ENCODE peak calls at places on chromosomes 12 and 14, in six cellular contexts. R is HepG2, Z is K562, Q is GM12878, N is H1, K is GM12892. B is an unnamed sample.

GRCh38 chr14:78835052-78835451 is 664.9 kb downstream of the NRXN3 start:
- DNase-seq in K (no peak), Q (no peak), N (no peak), Z (no peak), R (no peak), B (no peak)

GRCh38 chr12:53500119-53500775 is 836 bp upstream of the TARBP2 start:
- DNase-seq in R (peak; percentile 44), Q (no peak), Z (peak; percentile 97), N (peak; percentile 47), K (no peak), B (no peak)

GRCh38 chr12:94041833-94042232 is 106.5 kb upstream of the PLXNC1 start:
- DNase-seq in R (no peak), K (no peak), Z (no peak), Q (no peak), N (no peak), B (no peak)

GRCh38 chr12:25495336-25496097 is 57.6 kb downstream of the LMNTD1 start:
- DNase-seq in Z (no peak), K (no peak), Q (no peak), N (no peak), R (peak; percentile 41), B (no peak)

GRCh38 chr14:52929192-52929807 is 21.6 kb downstream of the FERMT2 start:
- DNase-seq in R (no peak), K (no peak), N (no peak), Q (no peak), Z (no peak), B (no peak)

GRCh38 chr12:65525501-65526141 is 247.1 kb downstream of the MSRB3 start:
- DNase-seq in Q (no peak), Z (no peak), R (no peak), N (no peak), K (no peak), B (no peak)

GRCh38 chr12:52604859-52605258 is 3.6 kb upstream of the KRT72 start:
- DNase-seq in Z (peak; percentile 48), N (peak; percentile 17), K (no peak), R (no peak), Q (no peak), B (no peak)

GRCh38 chr12:50187084-50187900 is 20.1 kb upstream of the CERS5 start:
- DNase-seq in R (no peak), Z (no peak), K (no peak), N (no peak), Q (peak; percentile 47), B (no peak)

GRCh38 chr14:61838661-61839060 is 76.4 kb downstream of the SNAPC1 start:
- DNase-seq in K (no peak), Q (no peak), R (no peak), N (no peak), Z (no peak), B (no peak)

GRCh38 chr14:89912667-89913211 is 41.8 kb downstream of the EFCAB11 start:
- DNase-seq in Z (no peak), K (no peak), R (peak; percentile 59), N (no peak), Q (no peak), B (no peak)

GRCh38 chr12:113712481-113712880 is 240.8 kb upstream of the LHX5 start:
- DNase-seq in N (no peak), Z (no peak), K (no peak), Q (no peak), R (no peak), B (no peak)

GRCh38 chr12:82329508-82329907 is 28.7 kb downstream of the CCDC59 start:
- DNase-seq in Q (no peak), R (no peak), N (no peak), K (no peak), Z (no peak), B (no peak)

GRCh38 chr14:52609445-52610044 is 56.9 kb downstream of the GPR137C start:
- DNase-seq in Z (no peak), K (no peak), R (peak; percentile 7), N (no peak), Q (no peak), B (no peak)

GRCh38 chr14:73591690-73592448 is at the start of gene ACOT4:
- DNase-seq in Z (no peak), K (peak; percentile 58), R (no peak), Q (no peak), N (peak; percentile 54), B (peak; percentile 53)

GRCh38 chr14:56703947-56704346 is 106.3 kb downstream of the OTX2 start:
- DNase-seq in K (no peak), N (no peak), R (no peak), Q (no peak), Z (no peak), B (no peak)

GRCh38 chr12:79326663-79327062 is 364.1 kb downstream of the PAWR start:
- DNase-seq in K (no peak), R (no peak), Q (no peak), Z (no peak), N (no peak), B (no peak)

GRCh38 chr12:103955811-103956514 is 9.7 kb upstream of the TDG start:
- DNase-seq in N (no peak), R (no peak), K (no peak), Q (no peak), Z (no peak), B (no peak)

GRCh38 chr12:210277-211141 is 3.4 kb downstream of the SLC6A12 start:
- DNase-seq in K (no peak), Q (no peak), R (peak; percentile 93), Z (no peak), N (no peak), B (no peak)

DNA sequence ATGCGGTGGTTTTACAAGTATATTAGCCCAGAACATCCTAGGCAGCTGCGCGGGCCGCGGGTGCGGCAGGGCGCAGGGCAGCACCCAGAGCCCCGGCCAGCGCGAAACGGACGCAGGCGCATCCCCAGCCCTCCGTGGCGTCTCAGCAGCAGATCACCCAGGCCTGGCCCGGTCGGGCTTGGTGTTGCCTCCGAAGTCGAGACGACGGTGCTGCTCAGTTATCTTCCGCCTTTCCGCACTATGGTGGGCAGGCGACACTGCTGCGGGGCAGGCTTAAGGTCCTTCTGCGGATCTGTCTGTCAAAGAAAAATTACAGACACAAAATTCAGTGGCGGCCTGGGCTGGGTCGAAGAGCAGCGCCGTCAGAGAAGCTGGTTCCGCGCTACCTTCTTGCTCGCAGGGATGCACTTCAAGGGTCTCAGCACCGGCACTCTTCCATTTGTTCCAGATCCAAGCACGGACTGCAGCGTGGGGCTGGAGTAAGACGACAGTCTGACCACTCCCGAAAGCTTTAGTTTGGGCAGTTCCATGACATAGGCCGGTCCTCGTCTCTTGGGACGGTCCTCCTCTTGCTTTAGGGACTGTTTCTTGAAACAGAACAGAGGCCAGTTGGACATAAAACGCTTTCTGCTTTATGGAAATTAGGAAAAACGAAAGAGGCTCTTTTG is 75.8 kb downstream of the MOK start:
- DNase-seq in Z (no peak), N (no peak), Q (no peak), R (no peak), K (no peak), B (no peak)
- TF ChIP-seq TAF1 in Z (no peak), N (no peak), Q (no peak), R (no peak), K (no peak), B (no peak)

GRCh38 chr12:3869860-3870259 is 3.3 kb downstream of the PARP11 start:
- DNase-seq in Z (no peak), R (no peak), N (no peak), Q (no peak), K (no peak), B (no peak)

GRCh38 chr12:3869448-3869847 is 3.8 kb downstream of the PARP11 start:
- DNase-seq in Q (no peak), N (no peak), K (no peak), Z (no peak), R (no peak), B (no peak)

DNA sequence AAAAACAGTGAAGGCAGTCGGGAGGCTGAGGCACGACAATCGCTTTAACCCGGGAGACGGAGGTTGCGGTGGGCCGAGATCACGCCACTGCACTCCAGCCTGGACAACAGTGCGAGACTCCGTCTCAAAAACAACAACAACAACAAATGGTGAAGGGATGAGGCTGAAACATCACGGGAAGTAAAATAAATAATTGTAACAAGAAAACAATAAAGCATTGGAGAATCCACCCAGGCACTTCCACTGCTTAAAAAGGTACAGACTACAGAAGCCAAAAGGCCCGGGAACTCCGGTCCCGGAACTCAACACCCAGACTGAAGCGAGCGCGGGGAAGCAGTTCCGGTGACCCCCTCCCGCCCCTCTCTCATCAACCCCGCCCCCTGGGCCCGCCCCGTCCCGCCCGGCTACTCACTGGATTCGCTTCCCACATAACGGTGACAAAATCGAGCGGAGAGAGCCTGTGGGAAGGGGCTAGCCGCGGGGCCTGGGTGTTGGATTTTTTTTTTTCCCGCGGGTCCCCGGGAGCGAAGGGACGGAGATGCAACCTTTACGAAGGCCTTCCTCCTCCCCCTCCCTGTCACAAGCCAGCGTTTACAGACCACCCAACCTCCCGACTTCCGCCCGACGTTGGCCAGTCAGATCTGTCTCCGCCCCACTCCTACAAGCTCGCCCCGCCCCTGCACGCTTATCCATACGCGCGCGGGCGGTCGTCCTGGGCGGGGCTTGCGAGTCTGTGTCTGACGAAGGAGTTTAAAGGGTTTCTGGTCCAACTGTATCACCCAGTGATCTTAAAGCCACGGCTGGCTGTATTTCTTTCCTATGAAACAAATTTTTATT is at the start of gene PARP11:
- DNase-seq in Q (peak; percentile 87), R (peak; percentile 91), K (peak; percentile 74), Z (peak; percentile 77), N (peak; percentile 95), B (peak; percentile 73)
- TF ChIP-seq POLR2A in Q (peak; percentile 77), R (peak; percentile 59), K (peak; percentile 57), Z (no peak), N (peak; percentile 70), B (peak; percentile 75)

DNA sequence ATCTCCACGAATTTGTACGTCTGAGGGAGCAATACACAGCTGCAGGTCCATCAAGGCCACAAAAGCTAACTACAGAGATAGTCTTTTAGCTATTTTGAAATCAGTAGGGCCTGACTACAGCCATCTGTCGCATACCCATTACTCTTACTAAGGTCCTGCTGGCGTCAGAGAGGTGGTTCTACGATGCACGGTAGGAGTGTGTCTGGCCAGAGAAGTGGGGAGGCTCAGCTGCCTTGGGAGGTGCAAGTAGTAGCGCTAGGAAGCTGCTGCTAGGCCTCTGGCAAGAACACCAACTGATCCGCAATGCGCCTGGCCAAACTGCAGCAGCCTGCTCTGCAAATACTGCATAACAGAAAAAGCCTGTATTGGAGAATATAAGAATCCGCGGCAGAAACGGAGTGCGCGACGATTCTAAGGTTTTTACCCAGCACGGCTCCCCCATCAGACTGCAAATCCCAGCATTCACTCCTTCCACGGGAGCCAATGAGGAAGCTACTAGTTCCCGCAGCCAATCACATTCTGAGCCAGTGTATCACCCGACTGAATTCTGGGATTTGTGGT is 743 bp upstream of the CAND1 start:
- DNase-seq in Q (no peak), N (peak; percentile 76), R (peak; percentile 98), K (peak; percentile 62), Z (peak; percentile 95), B (peak; percentile 65)
- TF ChIP-seq POLR2AphosphoS5 in Q (no peak), N (no peak), R (peak; percentile 47), K (no peak), Z (peak; percentile 14), B (no peak)

GRCh38 chr12:88308825-88309224 is 166.7 kb downstream of the TMTC3 start:
- DNase-seq in R (no peak), Z (no peak), Q (no peak), N (no peak), K (no peak), B (no peak)
- TF ChIP-seq TAF1 in R (no peak), Z (no peak), Q (no peak), N (no peak), K (no peak), B (no peak)